ENCODE peak calls at places on chromosomes 13 and 19, in four cellular contexts. K, B, N and P are unnamed samples.

GRCh38 chr13:37741536-37741935 is 128.0 kb downstream of the TRPC4 start:
- DNase-seq in K (no peak), B (no peak), N (no peak), P (no peak)

GRCh38 chr19:21569497-21569870 is 64.1 kb downstream of the ZNF429 start:
- DNase-seq in K (no peak), B (no peak), N (no peak), P (no peak)

GRCh38 chr13:113413178-113413897 is 40.0 kb downstream of the ADPRHL1 start:
- DNase-seq in K (no peak), B (no peak), N (no peak), P (no peak)

GRCh38 chr19:18514800-18515682 is 6.8 kb downstream of the ELL start:
- DNase-seq in K (no peak), B (peak), N (no peak), P (no peak)

GRCh38 chr19:50969413-50969760 is at the start of gene KLK6:
- DNase-seq in K (no peak), B (peak), N (no peak), P (no peak)

GRCh38 chr13:111900390-111901180 is 166.4 kb upstream of the SOX1 start:
- DNase-seq in K (no peak), B (no peak), N (peak), P (no peak)

GRCh38 chr13:21894091-21894490 is 223.2 kb downstream of the FGF9 start:
- DNase-seq in K (no peak), B (no peak), N (no peak), P (no peak)

GRCh38 chr19:38245826-38246498 is 10.2 kb downstream of the PPP1R14A start:
- DNase-seq in K (no peak), B (no peak), N (no peak), P (no peak)

GRCh38 chr19:6613711-6614110 is 22.8 kb upstream of the CD70 start:
- DNase-seq in K (no peak), B (no peak), N (no peak), P (no peak)

GRCh38 chr19:48543121-48543710 is 8.8 kb upstream of the SULT2B1 start:
- DNase-seq in K (no peak), B (no peak), N (no peak), P (no peak)

GRCh38 chr13:26619321-26619720 is 61.8 kb downstream of the WASF3 start:
- DNase-seq in K (no peak), B (no peak), N (no peak), P (no peak)

GRCh38 chr13:50410921-50411712 is 395.9 kb downstream of the KCNRG start:
- DNase-seq in K (peak), B (peak), N (no peak), P (peak)

GRCh38 chr13:26465514-26465913 is 92.0 kb upstream of the WASF3 start:
- DNase-seq in K (no peak), B (no peak), N (no peak), P (no peak)

GRCh38 chr13:85509512-85509911 is 289.7 kb downstream of the SLITRK6 start:
- DNase-seq in K (no peak), B (no peak), N (no peak), P (no peak)

GRCh38 chr19:44792286-44792685 is 14.6 kb downstream of the CBLC start:
- DNase-seq in K (no peak), B (no peak), N (no peak), P (no peak)

GRCh38 chr13:28579334-28579733 is 79.6 kb upstream of the POMP start:
- DNase-seq in K (no peak), B (no peak), N (peak), P (no peak)

GRCh38 chr19:45608948-45609347 is 6.9 kb upstream of the GPR4 start:
- DNase-seq in K (no peak), B (no peak), N (no peak), P (no peak)

GRCh38 chr13:30690282-30691188 is 44.8 kb upstream of the ALOX5AP start:
- DNase-seq in K (no peak), B (no peak), N (no peak), P (no peak)

GRCh38 chr13:82758056-82758455 is 1124.2 kb downstream of the SLITRK1 start:
- DNase-seq in K (no peak), B (peak), N (peak), P (peak)

GRCh38 chr19:28737021-28737525 is 475.9 kb downstream of the UQCRFS1 start:
- DNase-seq in K (no peak), B (peak), N (no peak), P (no peak)

GRCh38 chr13:68304287-68304893 is 1074.3 kb upstream of the PCDH9 start:
- DNase-seq in K (no peak), B (peak), N (no peak), P (peak)

GRCh38 chr13:33119886-33120543 is 103.8 kb downstream of the KL start:
- DNase-seq in K (no peak), B (no peak), N (no peak), P (no peak)

GRCh38 chr19:40464059-40465024 is 1.2 kb downstream of the BLVRB start:
- DNase-seq in K (peak), B (peak), N (peak), P (peak)
- TF ChIP-seq ELF4 in K (no peak), B (no peak), N (no peak), P (no peak)

DNA sequence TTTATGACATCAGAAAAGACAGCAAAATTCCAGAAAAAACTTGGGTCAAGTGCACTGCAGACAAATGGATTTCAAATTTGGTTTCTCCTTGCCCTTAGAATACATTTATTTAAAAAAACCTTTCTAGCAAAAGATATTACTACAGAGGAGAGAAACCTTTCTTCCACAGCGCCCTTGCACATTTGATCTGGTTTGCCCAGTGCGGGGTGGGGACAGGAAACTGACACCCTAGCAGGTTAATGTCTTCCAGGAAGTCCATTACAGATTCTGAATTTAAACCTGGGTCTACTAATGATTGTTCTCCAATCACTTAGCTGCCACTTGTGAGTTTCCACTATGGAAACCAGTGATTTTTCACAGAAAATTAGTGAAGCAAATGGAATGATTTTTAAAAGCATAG is 53.8 kb upstream of the ATP12A start:
- DNase-seq in K (no peak), B (no peak), N (no peak), P (no peak)
- TF ChIP-seq ELF4 in K (no peak), B (no peak), N (no peak), P (no peak)

GRCh38 chr19:8161135-8161646 is 11.8 kb upstream of the FBN3 start:
- DNase-seq in K (peak), B (peak), N (peak), P (peak)
- TF ChIP-seq ELF4 in K (no peak), B (no peak), N (no peak), P (no peak)

GRCh38 chr13:107866007-107866665 is 349.2 kb downstream of the LIG4 start:
- DNase-seq in K (peak), B (no peak), N (peak), P (no peak)

GRCh38 chr13:107867701-107868661 is 347.4 kb downstream of the LIG4 start:
- DNase-seq in K (peak), B (no peak), N (peak), P (peak)

GRCh38 chr13:107864543-107865460 is 350.5 kb downstream of the LIG4 start:
- DNase-seq in K (peak), B (peak), N (peak), P (no peak)

GRCh38 chr13:107865643-107866006 is 349.7 kb downstream of the LIG4 start:
- DNase-seq in K (no peak), B (no peak), N (no peak), P (no peak)

DNA sequence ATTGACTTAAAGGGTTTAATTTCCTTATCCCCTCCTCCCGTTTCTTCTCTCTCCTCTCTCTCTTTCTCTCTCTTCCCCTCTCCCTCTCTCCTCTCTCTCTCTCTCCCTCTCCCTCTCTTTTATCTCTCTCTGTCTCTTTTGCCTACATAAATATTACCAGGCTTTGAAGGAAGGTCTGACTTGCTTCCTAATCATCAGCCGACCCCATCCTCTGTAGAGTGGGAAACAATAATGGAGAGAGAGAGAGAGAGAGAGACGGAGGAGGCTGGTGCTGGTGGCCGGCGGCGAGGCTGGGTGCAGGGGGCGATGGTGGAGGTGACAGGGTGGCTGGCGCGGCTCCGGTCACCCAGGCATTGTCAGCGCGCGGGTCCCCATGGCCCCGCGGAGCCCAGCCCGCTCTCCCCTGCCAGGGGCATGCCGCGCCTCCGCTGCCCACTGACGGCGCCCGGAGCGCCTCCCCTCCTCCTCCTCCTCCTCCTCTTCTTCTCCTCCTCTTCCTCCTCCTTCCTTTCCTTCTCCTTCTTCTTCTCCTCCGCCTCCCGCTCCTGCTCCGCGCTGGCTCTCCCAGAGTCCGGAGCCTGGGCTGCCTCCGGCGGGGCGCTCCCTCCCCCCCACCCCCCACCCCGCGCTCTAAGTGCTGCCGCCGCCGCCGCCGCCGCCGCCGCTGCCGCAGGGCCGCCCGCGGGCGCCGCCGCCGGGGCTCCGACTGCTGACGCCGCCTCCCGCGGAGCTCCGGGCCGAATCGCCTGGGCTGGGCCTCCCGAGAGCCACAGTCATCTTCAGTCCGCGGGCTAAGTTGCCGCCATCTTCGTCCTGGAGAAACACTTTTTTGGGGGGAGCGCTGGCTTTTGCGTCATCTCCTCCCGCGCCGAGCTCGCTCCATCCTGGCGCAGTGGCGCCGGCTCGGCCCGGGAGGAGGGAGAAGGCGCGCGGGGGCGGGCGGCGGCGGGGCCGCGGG is 348.4 kb downstream of the LIG4 start:
- DNase-seq in K (peak), B (no peak), N (peak), P (peak)
- TF ChIP-seq ELF4 in K (no peak), B (no peak), N (no peak), P (no peak)